ENCODE peak calls at places on chromosomes 16 and 17, in six cellular contexts. One of them, this sample, is unnamed.

GRCh38 chr16:67786491-67786890 is 19.9 kb downstream of the RANBP10 start:
- DNase-seq in mesenchymal stem cell: no peak
- DNase-seq in IMR-90: no peak
- DNase-seq in H9: no peak
- DNase-seq in mesendoderm: no peak
- DNase-seq in H1: no peak
- DNase-seq in this sample: no peak

GRCh38 chr17:4956493-4957061 is 5.7 kb downstream of the ENO3 start:
- DNase-seq in mesenchymal stem cell: no peak
- DNase-seq in IMR-90: no peak
- DNase-seq in H9: peak
- DNase-seq in mesendoderm: peak
- DNase-seq in H1: peak
- DNase-seq in this sample: no peak

GRCh38 chr17:81794509-81794908 is 9.4 kb upstream of the GCGR start:
- DNase-seq in mesenchymal stem cell: peak
- DNase-seq in IMR-90: no peak
- DNase-seq in H9: no peak
- DNase-seq in mesendoderm: no peak
- DNase-seq in H1: no peak
- DNase-seq in this sample: no peak

GRCh38 chr16:66275795-66276428 is 90.6 kb upstream of the CDH5 start:
- DNase-seq in mesenchymal stem cell: peak
- DNase-seq in IMR-90: peak
- DNase-seq in H9: peak
- DNase-seq in mesendoderm: peak
- DNase-seq in H1: peak
- DNase-seq in this sample: no peak

GRCh38 chr16:89545831-89546574 is 14.5 kb upstream of the RPL13 start:
- DNase-seq in mesenchymal stem cell: no peak
- DNase-seq in IMR-90: no peak
- DNase-seq in H9: no peak
- DNase-seq in mesendoderm: no peak
- DNase-seq in H1: no peak
- DNase-seq in this sample: no peak

GRCh38 chr17:65278050-65278819 is 141.1 kb downstream of the RGS9 start:
- DNase-seq in mesenchymal stem cell: peak
- DNase-seq in IMR-90: peak
- DNase-seq in H9: peak
- DNase-seq in mesendoderm: peak
- DNase-seq in H1: peak
- DNase-seq in this sample: peak

GRCh38 chr16:79168321-79168720 is 432.2 kb downstream of the MAF start:
- DNase-seq in mesenchymal stem cell: no peak
- DNase-seq in IMR-90: no peak
- DNase-seq in H9: no peak
- DNase-seq in mesendoderm: no peak
- DNase-seq in H1: no peak
- DNase-seq in this sample: no peak

GRCh38 chr17:63439682-63440081 is 6.4 kb downstream of the CYB561 start:
- DNase-seq in mesenchymal stem cell: peak
- DNase-seq in IMR-90: peak
- DNase-seq in H9: no peak
- DNase-seq in mesendoderm: no peak
- DNase-seq in H1: no peak
- DNase-seq in this sample: no peak

GRCh38 chr16:49459953-49460735 is 86.5 kb downstream of the C16orf78 start:
- DNase-seq in mesenchymal stem cell: no peak
- DNase-seq in IMR-90: no peak
- DNase-seq in H9: peak
- DNase-seq in mesendoderm: no peak
- DNase-seq in H1: peak
- DNase-seq in this sample: no peak

GRCh38 chr16:65975049-65975708 is 391.3 kb upstream of the CDH5 start:
- DNase-seq in mesenchymal stem cell: peak
- DNase-seq in IMR-90: peak
- DNase-seq in H9: no peak
- DNase-seq in mesendoderm: peak
- DNase-seq in H1: peak
- DNase-seq in this sample: no peak

GRCh38 chr17:81888988-81889595 is 2.3 kb downstream of the ALYREF start:
- DNase-seq in mesenchymal stem cell: no peak
- DNase-seq in IMR-90: no peak
- DNase-seq in H9: no peak
- DNase-seq in mesendoderm: no peak
- DNase-seq in H1: no peak
- DNase-seq in this sample: no peak

DNA sequence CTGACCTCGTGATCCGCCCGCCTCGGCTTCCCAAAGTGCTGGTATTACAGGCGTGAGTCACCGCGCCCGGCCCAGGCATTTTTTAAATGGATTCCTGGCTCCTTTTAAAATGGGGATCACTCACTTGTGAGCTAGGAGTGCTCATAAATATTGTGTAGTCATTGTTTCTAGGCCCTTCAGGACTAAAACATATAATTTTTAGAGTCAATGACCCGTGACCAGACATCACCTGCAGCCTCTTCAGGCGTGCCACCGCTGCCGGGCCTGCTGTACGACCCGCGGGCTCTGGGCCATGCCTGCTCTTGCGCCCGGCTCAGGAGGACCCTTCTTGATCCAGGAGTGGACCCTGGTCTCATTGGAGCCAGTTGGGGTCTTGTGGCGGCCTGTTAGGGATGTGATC is 30.8 kb downstream of the EFCAB5 start:
- DNase-seq in mesenchymal stem cell: no peak
- DNase-seq in IMR-90: no peak
- DNase-seq in H9: no peak
- DNase-seq in mesendoderm: no peak
- DNase-seq in H1: no peak
- DNase-seq in this sample: no peak
- H2BK15ac ChIP-seq in mesenchymal stem cell: no peak
- H2BK15ac ChIP-seq in IMR-90: no peak
- H2BK15ac ChIP-seq in H9: no peak
- H2BK15ac ChIP-seq in mesendoderm: no peak
- H2BK15ac ChIP-seq in H1: no peak
- H2BK15ac ChIP-seq in this sample: no peak

DNA sequence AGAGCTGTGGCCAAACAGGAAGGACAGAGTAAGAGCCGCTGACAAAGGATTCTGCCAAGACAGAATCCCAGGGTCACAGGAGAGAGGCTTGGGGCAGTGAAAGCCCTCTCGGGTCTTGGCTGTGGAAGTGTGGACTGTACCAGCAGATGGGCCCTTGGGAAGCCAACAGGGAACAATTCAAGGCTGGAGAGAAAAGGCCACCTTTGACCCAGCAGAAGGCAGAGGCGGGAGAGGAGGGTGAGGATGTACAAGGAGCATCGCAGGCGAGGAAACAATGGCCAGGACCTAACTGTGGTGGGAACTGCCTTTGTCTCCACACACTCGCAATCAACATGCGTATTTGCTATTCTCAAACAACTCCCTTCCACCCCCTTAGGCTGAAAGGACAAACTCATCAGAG is 15.7 kb downstream of the CARHSP1 start:
- DNase-seq in mesenchymal stem cell: no peak
- DNase-seq in IMR-90: no peak
- DNase-seq in H9: no peak
- DNase-seq in mesendoderm: no peak
- DNase-seq in H1: no peak
- DNase-seq in this sample: no peak
- H4K8ac ChIP-seq in mesenchymal stem cell: no peak
- H4K8ac ChIP-seq in IMR-90: peak
- H4K8ac ChIP-seq in H9: no peak
- H4K8ac ChIP-seq in mesendoderm: no peak
- H4K8ac ChIP-seq in H1: no peak
- H4K8ac ChIP-seq in this sample: no peak

GRCh38 chr16:14629919-14630619 is at the start of gene PARN:
- DNase-seq in mesenchymal stem cell: peak
- DNase-seq in IMR-90: peak
- DNase-seq in H9: peak
- DNase-seq in mesendoderm: peak
- DNase-seq in H1: peak
- DNase-seq in this sample: peak
- H2BK15ac ChIP-seq in mesenchymal stem cell: peak
- H2BK15ac ChIP-seq in IMR-90: peak
- H2BK15ac ChIP-seq in H9: no peak
- H2BK15ac ChIP-seq in mesendoderm: no peak
- H2BK15ac ChIP-seq in H1: peak
- H2BK15ac ChIP-seq in this sample: no peak

GRCh38 chr16:741986-742629 is 1.3 kb upstream of the CIAO3 start:
- DNase-seq in mesenchymal stem cell: no peak
- DNase-seq in IMR-90: no peak
- DNase-seq in H9: no peak
- DNase-seq in mesendoderm: no peak
- DNase-seq in H1: no peak
- DNase-seq in this sample: no peak

GRCh38 chr16:739560-740458 is 988 bp downstream of the CIAO3 start:
- DNase-seq in mesenchymal stem cell: no peak
- DNase-seq in IMR-90: no peak
- DNase-seq in H9: no peak
- DNase-seq in mesendoderm: no peak
- DNase-seq in H1: no peak
- DNase-seq in this sample: no peak

GRCh38 chr16:740764-741505 is at the start of gene CIAO3:
- DNase-seq in mesenchymal stem cell: peak
- DNase-seq in IMR-90: peak
- DNase-seq in H9: peak
- DNase-seq in mesendoderm: peak
- DNase-seq in H1: peak
- DNase-seq in this sample: peak

GRCh38 chr16:736936-737481 is 3.8 kb downstream of the CIAO3 start:
- DNase-seq in mesenchymal stem cell: no peak
- DNase-seq in IMR-90: no peak
- DNase-seq in H9: no peak
- DNase-seq in mesendoderm: no peak
- DNase-seq in H1: no peak
- DNase-seq in this sample: no peak

DNA sequence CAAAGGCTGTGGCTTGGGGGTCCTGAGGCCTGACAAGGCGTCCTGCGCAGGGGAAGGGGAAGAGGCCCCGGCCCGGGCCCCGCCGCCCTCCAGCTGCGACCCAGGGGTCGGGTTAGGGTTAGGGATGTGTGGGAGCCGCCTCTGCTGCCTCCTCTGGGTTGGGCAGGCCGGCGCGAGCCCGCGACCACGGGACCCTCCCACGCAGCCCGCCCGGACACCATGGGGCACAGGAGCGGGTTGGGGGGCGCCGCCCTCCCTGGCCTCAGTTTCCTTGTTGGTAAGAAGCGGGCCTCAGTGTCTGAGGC is 386 bp downstream of the CIAO3 start:
- DNase-seq in mesenchymal stem cell: no peak
- DNase-seq in IMR-90: no peak
- DNase-seq in H9: no peak
- DNase-seq in mesendoderm: no peak
- DNase-seq in H1: no peak
- DNase-seq in this sample: no peak
- H4K8ac ChIP-seq in mesenchymal stem cell: peak
- H4K8ac ChIP-seq in IMR-90: peak
- H4K8ac ChIP-seq in H9: no peak
- H4K8ac ChIP-seq in mesendoderm: no peak
- H4K8ac ChIP-seq in H1: peak
- H4K8ac ChIP-seq in this sample: no peak

GRCh38 chr17:49406791-49407190 is 7.9 kb downstream of the PHB1 start:
- DNase-seq in mesenchymal stem cell: no peak
- DNase-seq in IMR-90: no peak
- DNase-seq in H9: no peak
- DNase-seq in mesendoderm: no peak
- DNase-seq in H1: no peak
- DNase-seq in this sample: no peak

GRCh38 chr17:49404906-49405305 is 9.8 kb downstream of the PHB1 start:
- DNase-seq in mesenchymal stem cell: no peak
- DNase-seq in IMR-90: no peak
- DNase-seq in H9: no peak
- DNase-seq in mesendoderm: no peak
- DNase-seq in H1: no peak
- DNase-seq in this sample: no peak

GRCh38 chr17:49407981-49408501 is 6.6 kb downstream of the PHB1 start:
- DNase-seq in mesenchymal stem cell: peak
- DNase-seq in IMR-90: peak
- DNase-seq in H9: peak
- DNase-seq in mesendoderm: peak
- DNase-seq in H1: peak
- DNase-seq in this sample: peak

GRCh38 chr17:49404371-49404770 is 10.3 kb downstream of the PHB1 start:
- DNase-seq in mesenchymal stem cell: no peak
- DNase-seq in IMR-90: no peak
- DNase-seq in H9: no peak
- DNase-seq in mesendoderm: no peak
- DNase-seq in H1: no peak
- DNase-seq in this sample: no peak

DNA sequence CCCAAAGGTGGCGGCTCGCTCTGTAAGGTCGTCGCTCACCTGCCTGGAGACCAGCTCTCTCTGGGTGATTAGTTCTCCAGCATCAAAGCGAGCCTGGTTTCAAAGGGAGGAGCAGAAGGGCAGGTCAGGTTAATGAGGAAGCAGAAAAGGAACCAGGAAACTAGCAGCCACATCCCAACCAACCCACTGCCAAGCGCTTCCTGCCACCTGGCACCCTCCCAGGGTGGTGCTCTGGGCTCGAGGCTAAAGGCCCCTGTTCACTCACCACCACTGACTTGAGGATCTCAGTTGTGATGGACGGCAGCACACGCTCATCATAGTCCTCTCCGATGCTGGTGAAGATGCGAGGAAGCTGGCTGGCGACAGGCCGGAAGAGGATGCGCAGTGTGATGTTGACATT is 5.6 kb downstream of the PHB1 start:
- DNase-seq in mesenchymal stem cell: no peak
- DNase-seq in IMR-90: no peak
- DNase-seq in H9: no peak
- DNase-seq in mesendoderm: no peak
- DNase-seq in H1: no peak
- DNase-seq in this sample: no peak
- H2BK15ac ChIP-seq in mesenchymal stem cell: no peak
- H2BK15ac ChIP-seq in IMR-90: no peak
- H2BK15ac ChIP-seq in H9: no peak
- H2BK15ac ChIP-seq in mesendoderm: no peak
- H2BK15ac ChIP-seq in H1: no peak
- H2BK15ac ChIP-seq in this sample: no peak